ENCODE peak calls at places on chromosome 13, in nine cellular contexts. C is endodermal cell, X is right lobe of liver, S is endothelial cell, G is lower leg skin, D is cardiac muscle cell, I is GM06990, O is H9, R is neural progenitor cell. J is an unnamed sample.

GRCh38 chr13:41944635-41945401 is 16.1 kb downstream of the VWA8 start:
- DNase-seq in O (no peak), D (no peak), S (no peak), G (no peak), I (no peak), R (no peak), X (no peak), C (no peak), J (no peak)

GRCh38 chr13:47897411-47898050 is 103.5 kb downstream of the SUCLA2 start:
- DNase-seq in R (no peak), O (peak; percentile 61), D (peak; percentile 57), X (no peak), C (peak; percentile 87), I (no peak), G (no peak), S (no peak), J (no peak)

GRCh38 chr13:40292108-40292507 is 374.3 kb downstream of the FOXO1 start:
- DNase-seq in R (no peak), G (no peak), X (no peak), O (no peak), C (no peak), I (no peak), S (no peak), D (no peak), J (no peak)

GRCh38 chr13:21749410-21749809 is 78.5 kb downstream of the FGF9 start:
- DNase-seq in I (no peak), O (no peak), G (no peak), S (no peak), C (no peak), D (no peak), X (no peak), R (no peak), J (no peak)

GRCh38 chr13:29170451-29171082 is 350.4 kb downstream of the MTUS2 start:
- DNase-seq in C (no peak), G (no peak), I (no peak), X (no peak), O (no peak), S (no peak), D (no peak), R (no peak), J (no peak)

GRCh38 chr13:40667622-40667978 is 1.2 kb upstream of the FOXO1 start:
- DNase-seq in I (no peak), D (no peak), R (peak; percentile 35), O (no peak), S (no peak), C (peak; percentile 69), G (peak; percentile 54), X (no peak), J (peak; percentile 31)

GRCh38 chr13:46341112-46341711 is 45.8 kb downstream of the RUBCNL start:
- DNase-seq in S (no peak), D (peak; percentile 33), G (no peak), I (peak; percentile 54), O (no peak), X (no peak), C (no peak), R (no peak), J (peak; percentile 63)

GRCh38 chr13:79647518-79647917 is 166.6 kb downstream of the NDFIP2 start:
- DNase-seq in I (no peak), O (no peak), X (no peak), G (peak; percentile 68), R (no peak), S (no peak), D (no peak), C (no peak), J (no peak)

GRCh38 chr13:44322928-44323327 is 50.7 kb upstream of the SERP2 start:
- DNase-seq in D (no peak), R (no peak), O (no peak), G (no peak), S (no peak), X (no peak), I (no peak), C (no peak), J (no peak)

GRCh38 chr13:34250151-34250550 is 432.2 kb downstream of the RFC3 start:
- DNase-seq in D (no peak), C (no peak), I (no peak), G (no peak), O (no peak), S (no peak), R (no peak), X (no peak), J (no peak)

GRCh38 chr13:109586509-109587346 is 199.7 kb downstream of the IRS2 start:
- DNase-seq in R (no peak), I (no peak), G (no peak), D (no peak), O (no peak), S (no peak), X (no peak), C (peak; percentile 53), J (no peak)

GRCh38 chr13:54636231-54636630 is 1607.6 kb downstream of the OLFM4 start:
- DNase-seq in O (no peak), S (no peak), G (no peak), D (no peak), I (no peak), X (no peak), R (peak; percentile 16), C (no peak), J (no peak)

GRCh38 chr13:49305824-49306425 is 58.2 kb downstream of the CDADC1 start:
- DNase-seq in X (no peak), C (no peak), O (no peak), D (no peak), R (no peak), S (no peak), G (no peak), I (no peak), J (no peak)

GRCh38 chr13:44364601-44365000 is 9.0 kb upstream of the SERP2 start:
- DNase-seq in O (no peak), X (peak; percentile 58), D (peak; percentile 46), C (peak; percentile 85), S (no peak), G (no peak), R (peak; percentile 68), I (no peak), J (no peak)

DNA sequence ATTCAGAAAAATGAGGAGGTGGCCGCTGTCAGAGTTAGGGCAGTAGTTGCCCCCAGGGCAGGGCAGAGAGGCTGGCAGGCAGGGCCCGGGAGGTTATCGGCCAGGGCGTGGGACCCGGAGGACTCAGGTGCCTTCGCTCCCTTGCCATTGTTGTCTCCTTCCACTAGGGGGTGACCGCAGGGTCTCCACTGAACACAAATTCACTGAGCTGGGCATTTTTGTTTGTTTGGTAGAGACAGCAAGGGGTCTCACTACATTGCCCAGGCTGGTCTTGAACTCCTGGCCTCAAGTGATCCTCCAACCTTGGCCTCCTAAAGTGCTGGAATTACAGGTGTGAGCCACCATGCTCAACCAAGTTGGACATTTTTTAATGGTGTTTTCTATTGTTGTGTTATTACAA is 25.1 kb downstream of the CARS2 start:
- DNase-seq in X (no peak), C (peak; percentile 81), I (no peak), D (no peak), G (no peak), S (peak; percentile 43), R (peak; percentile 46), O (peak; percentile 62), J (peak; percentile 26)
- TF ChIP-seq CTCF in X (peak; percentile 39), C (peak; percentile 74), I (peak; percentile 44), D (peak; percentile 43), G (no peak), S (peak; percentile 61), R (peak; percentile 45), O (peak; percentile 67), J (peak; percentile 47)

DNA sequence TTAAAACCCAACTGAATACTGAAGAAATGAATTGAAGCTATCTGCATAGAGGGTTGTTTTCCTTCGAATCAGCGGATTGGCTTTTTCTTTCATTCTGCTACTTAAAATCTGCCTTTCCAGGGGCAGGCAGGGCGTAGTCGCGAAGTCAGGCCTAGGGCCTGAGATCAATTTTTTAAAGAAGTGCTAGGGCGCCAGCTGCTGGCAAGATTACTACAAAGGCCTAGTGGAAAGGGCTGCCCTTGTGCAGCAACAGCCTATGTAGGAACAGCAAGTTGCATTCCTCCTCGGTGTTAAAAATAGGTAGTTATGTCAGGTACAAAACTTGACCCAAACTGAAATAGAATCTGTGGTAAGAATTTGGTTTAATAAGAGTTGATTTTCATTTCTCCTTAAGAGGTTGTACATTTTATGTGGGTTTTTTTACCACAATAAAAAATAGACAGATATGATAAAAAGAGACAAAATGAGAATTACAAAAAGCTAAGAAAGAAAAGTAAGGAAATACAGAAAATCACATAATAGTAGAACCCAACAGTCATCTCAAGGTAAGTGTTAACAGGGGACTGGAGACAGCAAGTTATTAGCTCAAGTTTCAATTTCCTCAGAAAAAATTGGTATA is 9.5 kb upstream of the URAD start:
- DNase-seq in G (no peak), O (peak; percentile 76), I (no peak), R (peak; percentile 74), C (peak; percentile 86), X (no peak), S (peak; percentile 57), D (peak; percentile 52), J (peak; percentile 60)
- TF ChIP-seq CTCF in G (no peak), O (peak; percentile 77), I (peak; percentile 79), R (peak; percentile 72), C (peak; percentile 75), X (peak; percentile 35), S (no peak), D (peak; percentile 54), J (peak; percentile 46)

DNA sequence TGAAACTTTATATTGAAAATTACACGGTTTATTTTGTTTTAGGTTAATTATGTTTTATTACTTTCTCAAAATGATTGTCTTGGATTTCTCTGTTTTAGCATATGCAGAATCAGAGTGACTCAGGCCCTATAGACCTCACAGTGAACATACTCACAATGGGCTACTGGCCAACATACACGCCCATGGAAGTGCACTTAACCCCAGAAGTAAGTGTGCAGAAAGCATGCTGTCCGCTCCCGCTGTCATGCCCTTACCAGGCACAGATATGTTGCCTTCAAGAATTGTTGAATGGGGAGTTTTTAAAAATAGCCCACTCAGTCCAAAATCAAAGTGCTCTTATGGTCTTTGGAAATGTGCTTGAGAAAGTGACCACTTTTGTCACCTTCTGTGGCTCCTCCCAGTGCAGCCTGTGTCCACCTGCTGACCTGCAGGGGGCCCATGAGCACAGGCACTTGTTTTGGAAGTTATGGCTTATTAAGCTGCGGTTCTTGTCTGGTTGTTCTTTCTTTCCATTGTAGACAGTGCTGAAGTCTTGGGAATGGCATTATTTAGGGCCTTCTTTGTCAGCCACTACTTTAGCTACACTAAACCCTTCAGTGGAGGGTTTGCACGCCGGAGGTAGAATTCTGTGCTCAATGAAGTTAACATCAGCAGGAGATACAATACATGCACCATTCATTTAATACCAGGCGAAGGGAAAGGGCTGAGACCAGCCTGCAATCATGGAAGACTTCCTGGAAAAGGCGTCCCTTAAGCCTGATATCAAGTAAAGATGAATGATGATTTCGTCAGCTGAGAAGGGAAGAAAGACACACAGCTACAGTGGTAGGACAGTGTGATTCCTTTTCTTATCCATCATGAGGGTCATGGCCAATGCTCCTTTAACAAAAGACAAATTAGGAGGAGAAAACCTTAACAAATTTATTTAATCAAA is 36.7 kb downstream of the CUL4A start:
- DNase-seq in G (no peak), R (peak; percentile 21), S (peak; percentile 18), X (no peak), O (no peak), D (peak; percentile 2), I (no peak), C (no peak), J (no peak)
- TF ChIP-seq CTCF in G (no peak), R (peak; percentile 33), S (no peak), X (peak; percentile 36), O (peak; percentile 43), D (peak; percentile 36), I (peak; percentile 29), C (peak; percentile 66), J (no peak)

GRCh38 chr13:108326318-108326717 is 56.8 kb downstream of the TNFSF13B start:
- DNase-seq in R (no peak), X (no peak), S (no peak), O (no peak), C (peak; percentile 76), G (no peak), I (peak; percentile 41), D (peak; percentile 2), J (no peak)

GRCh38 chr13:108325863-108326262 is 56.3 kb downstream of the TNFSF13B start:
- DNase-seq in C (no peak), O (no peak), I (no peak), D (no peak), R (no peak), S (no peak), G (no peak), X (no peak), J (no peak)

GRCh38 chr13:108322206-108322824 is 52.8 kb downstream of the TNFSF13B start:
- DNase-seq in G (no peak), X (no peak), I (no peak), D (peak; percentile 57), O (no peak), R (peak; percentile 64), S (no peak), C (no peak), J (no peak)
- TF ChIP-seq CTCF in G (no peak), X (peak; percentile 77), I (peak; percentile 54), D (peak; percentile 81), O (peak; percentile 85), R (peak; percentile 92), S (peak; percentile 90), C (peak; percentile 91), J (peak; percentile 83)